ENCODE peak calls at places on chromosomes 13 and 19, in eight cellular contexts. G is OCI-M1; A is GOT3; E is endodermal cell; X is GM19239; I is HEK293T; L is activated T-helper 1 cell treated with anti-CD3 and anti-CD28 coated beads, Interleukin-12 subunit alpha, Interleukin-12 subunit beta, Interleukin-2, Interleukin-4 antibody, amounts not matched to agents 30 ng/mL and 10 ng/mL and 1 ng/mL, durations not matched to agents 14 hours and 24 hours and 36 hours; P is NCI-H774. D is an unnamed sample.

GRCh38 chr13:83753912-83754624 is 128.2 kb downstream of the SLITRK1 start:
- DNase-seq in G (no peak), A (no peak), E (no peak), X (no peak), I (no peak), L (no peak), P (no peak), D (no peak)

GRCh38 chr13:112814905-112815585 is 125.2 kb downstream of the ATP11A start:
- DNase-seq in G (no peak), A (no peak), E (no peak), X (no peak), I (no peak), L (no peak), P (no peak), D (no peak)

GRCh38 chr19:1211494-1212234 is 6.1 kb downstream of the STK11 start:
- DNase-seq in G (no peak), A (no peak), E (peak; percentile 83), X (no peak), I (no peak), L (no peak), P (no peak), D (no peak)

GRCh38 chr19:42693760-42694350 is 46.4 kb downstream of the PSG3 start:
- DNase-seq in G (peak; percentile 55), A (no peak), E (peak; percentile 63), X (peak; percentile 9), I (peak; percentile 65), L (no peak), P (no peak), D (peak; percentile 37)

GRCh38 chr13:103948477-103948876 is 882.3 kb upstream of the SLC10A2 start:
- DNase-seq in G (peak; percentile 54), A (no peak), E (no peak), X (no peak), I (no peak), L (no peak), P (no peak), D (no peak)

GRCh38 chr19:29245221-29245620 is 32.3 kb upstream of the UQCRFS1 start:
- DNase-seq in G (no peak), A (no peak), E (no peak), X (no peak), I (no peak), L (no peak), P (no peak), D (no peak)

GRCh38 chr13:96091164-96091931 is 1.4 kb downstream of the HS6ST3 start:
- DNase-seq in G (no peak), A (no peak), E (peak; percentile 80), X (no peak), I (peak; percentile 32), L (no peak), P (no peak), D (no peak)

GRCh38 chr19:58218899-58219298 is 9.8 kb upstream of the ZNF544 start:
- DNase-seq in G (peak; percentile 66), A (no peak), E (peak; percentile 76), X (no peak), I (no peak), L (peak; percentile 8), P (no peak), D (no peak)

GRCh38 chr13:49638416-49639072 is 10.2 kb downstream of the ARL11 start:
- DNase-seq in G (no peak), A (no peak), E (no peak), X (no peak), I (no peak), L (no peak), P (no peak), D (no peak)

GRCh38 chr13:30616927-30617314 is 799 bp upstream of the USPL1 start:
- DNase-seq in G (peak; percentile 91), A (no peak), E (peak; percentile 87), X (peak; percentile 15), I (peak; percentile 51), L (peak; percentile 53), P (peak; percentile 19), D (peak; percentile 78)

GRCh38 chr13:98445340-98446233 is 131.3 kb downstream of the STK24 start:
- DNase-seq in G (peak; percentile 79), A (no peak), E (peak; percentile 96), X (peak; percentile 88), I (peak; percentile 73), L (peak; percentile 62), P (no peak), D (peak; percentile 49)

GRCh38 chr19:47427241-47428176 is 8.2 kb upstream of the MEIS3 start:
- DNase-seq in G (peak; percentile 90), A (no peak), E (peak; percentile 98), X (peak; percentile 86), I (peak; percentile 75), L (peak; percentile 55), P (peak; percentile 68), D (peak; percentile 43)

GRCh38 chr19:44698492-44699201 is at the start of gene CEACAM16:
- DNase-seq in G (no peak), A (no peak), E (no peak), X (no peak), I (no peak), L (no peak), P (no peak), D (no peak)

D was measured in MM.1S.